ENCODE peak calls at places on chromosomes 16 and 17, in five cellular contexts. O, X, J, U and Z are unnamed samples.

GRCh38 chr16:31819948-31820347 is 53.7 kb upstream of the ZNF267 start:
- DNase-seq in O (no peak), X (no peak), J (no peak), U (no peak), Z (no peak)

GRCh38 chr16:57628008-57628781 is at the start of gene ADGRG1:
- DNase-seq in O (peak; percentile 56), X (peak; percentile 66), J (peak; percentile 70), U (peak; percentile 87), Z (peak; percentile 50)

GRCh38 chr16:67269766-67270165 is 9.6 kb upstream of the PLEKHG4 start:
- DNase-seq in O (no peak), X (no peak), J (no peak), U (no peak), Z (no peak)

GRCh38 chr16:24075929-24076716 is 180.0 kb upstream of the CACNG3 start:
- DNase-seq in O (no peak), X (no peak), J (no peak), U (no peak), Z (no peak)

GRCh38 chr17:31413871-31414589 is 22.6 kb downstream of the RAB11FIP4 start:
- DNase-seq in O (no peak), X (no peak), J (no peak), U (peak; percentile 73), Z (no peak)

GRCh38 chr16:53529529-53529928 is 26.5 kb upstream of the AKTIP start:
- DNase-seq in O (no peak), X (no peak), J (no peak), U (no peak), Z (no peak)

GRCh38 chr17:78010759-78011158 is 52.3 kb downstream of the TNRC6C start:
- DNase-seq in O (no peak), X (no peak), J (no peak), U (no peak), Z (no peak)

GRCh38 chr17:19676901-19677300 is 28.4 kb downstream of the ALDH3A2 start:
- DNase-seq in O (no peak), X (no peak), J (no peak), U (no peak), Z (no peak)

GRCh38 chr17:47957591-47958490 is at the start of gene PRR15L:
- DNase-seq in O (no peak), X (peak; percentile 90), J (peak; percentile 77), U (no peak), Z (no peak)

GRCh38 chr17:72030067-72030899 is 90.5 kb upstream of the SOX9 start:
- DNase-seq in O (peak; percentile 50), X (peak; percentile 47), J (no peak), U (peak; percentile 28), Z (peak; percentile 51)

GRCh38 chr16:85612801-85613608 is at the start of gene GSE1:
- DNase-seq in O (peak; percentile 69), X (peak; percentile 97), J (peak; percentile 99), U (peak; percentile 88), Z (peak; percentile 70)

GRCh38 chr17:7843536-7844291 is 9.7 kb downstream of the KDM6B start:
- DNase-seq in O (peak; percentile 72), X (peak; percentile 95), J (peak; percentile 77), U (peak; percentile 92), Z (peak; percentile 82)

GRCh38 chr17:32161506-32162365 is 19.4 kb downstream of the RHOT1 start:
- DNase-seq in O (no peak), X (peak; percentile 77), J (no peak), U (peak; percentile 93), Z (no peak)

GRCh38 chr16:78984887-78985464 is 615.6 kb downstream of the MAF start:
- DNase-seq in O (no peak), X (no peak), J (no peak), U (no peak), Z (no peak)

GRCh38 chr16:17633146-17633966 is 162.6 kb upstream of the XYLT1 start:
- DNase-seq in O (no peak), X (no peak), J (peak; percentile 75), U (no peak), Z (no peak)

GRCh38 chr16:48247311-48247710 is at the start of gene ABCC11:
- DNase-seq in O (no peak), X (no peak), J (no peak), U (no peak), Z (no peak)

GRCh38 chr17:15954222-15954621 is 9.3 kb downstream of the ADORA2B start:
- DNase-seq in O (no peak), X (no peak), J (no peak), U (peak; percentile 73), Z (no peak)

DNA sequence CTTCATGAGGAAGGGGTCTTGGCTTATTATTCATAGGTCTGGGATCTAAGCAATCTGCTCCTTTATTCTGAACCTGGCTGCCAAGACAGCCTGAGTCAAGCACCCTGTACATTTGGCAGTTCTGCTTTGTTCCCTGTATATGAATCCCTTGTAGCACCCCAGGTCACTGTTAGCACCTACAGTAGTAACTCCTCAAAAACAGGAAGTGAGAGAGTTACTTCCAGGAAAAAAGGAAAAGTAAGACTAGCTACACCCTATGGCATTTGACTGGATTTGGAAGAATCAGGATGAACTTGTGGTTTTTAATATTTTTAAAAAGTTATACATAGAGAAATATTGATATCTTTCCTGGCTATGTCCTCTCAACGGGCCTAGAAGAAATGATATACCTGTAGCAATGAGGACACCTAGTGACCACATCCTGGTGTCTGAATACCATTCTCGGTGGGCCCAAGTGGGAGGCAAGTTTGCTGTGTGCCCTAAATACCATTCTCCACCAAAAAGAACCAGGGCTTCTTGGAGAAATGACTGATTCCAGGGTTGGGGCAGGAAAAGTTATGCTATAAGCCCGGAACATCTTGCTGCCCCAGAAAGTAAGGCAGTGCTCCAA is 9.9 kb downstream of the ANKRD40 start:
- DNase-seq in O (no peak), X (no peak), J (no peak), U (no peak), Z (no peak)
- TF ChIP-seq CTCF in O (no peak), X (peak; percentile 58), J (no peak), U (no peak), Z (no peak)

GRCh38 chr17:76432712-76433336 is 20.1 kb downstream of the UBE2O start:
- DNase-seq in O (no peak), X (no peak), J (no peak), U (no peak), Z (no peak)
- TF ChIP-seq CTCF in O (peak; percentile 59), X (peak; percentile 34), J (no peak), U (peak; percentile 54), Z (peak; percentile 64)

GRCh38 chr16:16062023-16062932 is 112.9 kb downstream of the ABCC1 start:
- DNase-seq in O (no peak), X (peak; percentile 55), J (no peak), U (peak; percentile 26), Z (no peak)
- TF ChIP-seq CTCF in O (no peak), X (no peak), J (no peak), U (peak; percentile 8), Z (no peak)

DNA sequence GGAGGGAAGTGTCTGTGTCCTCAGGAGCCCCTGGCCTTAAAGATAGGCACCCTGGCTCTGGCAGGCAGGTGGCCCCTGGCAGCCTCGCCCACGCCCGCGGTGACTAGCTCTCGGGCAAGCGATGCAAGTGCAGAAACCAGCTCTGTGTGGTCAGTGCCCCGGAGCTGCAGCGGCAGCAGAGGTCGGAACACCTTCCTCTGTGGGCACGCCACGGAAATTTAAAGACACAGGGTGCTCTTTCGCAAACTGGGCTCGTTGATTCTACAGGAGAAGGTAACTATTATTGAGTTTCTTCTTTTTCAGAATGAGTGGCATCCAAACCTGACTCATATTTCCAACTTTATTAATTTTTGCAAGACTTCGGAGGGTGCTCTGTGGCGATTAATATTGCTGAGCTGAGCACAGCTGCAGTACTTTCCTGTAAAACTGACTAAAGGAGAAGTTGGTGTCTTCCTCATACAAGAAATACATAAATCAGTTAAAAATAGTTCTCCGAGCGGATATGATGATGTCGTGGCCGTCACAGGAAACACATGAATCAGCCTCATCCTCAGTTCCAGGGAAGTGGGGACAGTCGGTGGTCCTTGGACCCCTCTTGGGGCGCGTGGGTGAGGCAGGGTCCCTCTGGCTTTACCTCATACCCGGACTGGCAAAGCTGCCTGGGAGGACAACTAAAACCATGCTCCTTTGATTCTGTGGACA is 120.2 kb downstream of the METRNL start:
- DNase-seq in O (no peak), X (peak; percentile 76), J (no peak), U (no peak), Z (no peak)
- TF ChIP-seq CTCF in O (no peak), X (no peak), J (no peak), U (no peak), Z (no peak)

GRCh38 chr17:81385320-81386111 is 9.7 kb upstream of the BAHCC1 start:
- DNase-seq in O (peak; percentile 72), X (peak; percentile 64), J (no peak), U (peak; percentile 79), Z (no peak)

GRCh38 chr17:81388091-81388611 is 7.1 kb upstream of the BAHCC1 start:
- DNase-seq in O (no peak), X (no peak), J (no peak), U (no peak), Z (no peak)

GRCh38 chr17:81386141-81386645 is 9.1 kb upstream of the BAHCC1 start:
- DNase-seq in O (no peak), X (no peak), J (no peak), U (no peak), Z (no peak)

GRCh38 chr17:81387235-81388060 is 7.8 kb upstream of the BAHCC1 start:
- DNase-seq in O (peak; percentile 48), X (peak; percentile 72), J (peak; percentile 51), U (peak; percentile 90), Z (peak; percentile 77)

DNA sequence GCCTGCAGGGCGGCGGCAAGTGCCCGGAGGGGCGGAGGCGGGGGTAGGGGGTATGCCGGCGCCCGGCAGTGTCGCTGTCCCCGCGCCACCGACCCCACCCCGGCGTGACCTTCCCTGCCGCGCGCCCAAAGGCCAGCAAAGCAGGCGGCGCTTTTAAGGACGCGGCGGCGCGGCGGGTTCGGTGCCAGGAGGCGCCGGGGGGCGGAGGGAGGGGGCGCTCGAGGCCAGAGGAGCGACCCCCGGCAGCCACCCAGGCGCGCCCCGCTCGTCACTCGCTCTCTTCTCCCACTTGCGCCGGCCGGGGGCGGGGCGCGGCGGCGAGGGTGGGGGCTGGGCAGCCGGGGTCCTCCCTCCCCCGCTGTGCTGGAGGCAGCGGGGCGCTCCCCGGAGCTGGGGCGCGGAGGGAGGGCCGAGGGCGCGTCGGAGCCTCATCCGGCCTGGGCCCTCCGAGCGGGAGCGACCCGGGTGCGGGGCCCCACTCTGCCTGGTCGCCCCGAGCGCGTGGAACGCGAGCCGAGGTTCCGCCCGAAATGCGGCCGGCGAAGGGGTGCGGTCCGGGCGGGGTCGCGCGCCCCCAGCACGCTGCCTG is 8.5 kb upstream of the BAHCC1 start:
- DNase-seq in O (peak; percentile 55), X (no peak), J (no peak), U (peak; percentile 29), Z (peak; percentile 67)
- TF ChIP-seq CTCF in O (no peak), X (no peak), J (no peak), U (no peak), Z (no peak)